ENCODE peak calls at places on chromosomes 12 and 14, in nine cellular contexts. P is NCI-H69, D is NCI-H460, R is BE2C, S is GM12865, X is foreskin keratinocyte, H is progenitor cell of endocrine pancreas, N is Karpas-422, T is EH. I is an unnamed sample.

GRCh38 chr12:119176267-119177055 is 2.3 kb upstream of the HSPB8 start:
- DNase-seq in H (no peak), T (peak; percentile 90), S (no peak), P (peak; percentile 87), N (no peak), X (peak; percentile 20), R (peak; percentile 68), D (peak; percentile 84), I (no peak)

GRCh38 chr14:83297361-83297760 is 1763.7 kb upstream of the SEL1L start:
- DNase-seq in D (no peak), T (no peak), H (no peak), X (no peak), N (no peak), P (no peak), R (no peak), S (no peak), I (no peak)

GRCh38 chr14:104820669-104821228 is 19.8 kb downstream of the ZBTB42 start:
- DNase-seq in N (no peak), S (no peak), H (no peak), R (peak; percentile 92), P (peak; percentile 49), T (peak; percentile 78), X (no peak), D (peak; percentile 74), I (no peak)

GRCh38 chr12:25960176-25960575 is 1.7 kb downstream of the RASSF8 start:
- DNase-seq in N (no peak), X (no peak), H (no peak), R (peak; percentile 23), P (no peak), S (no peak), T (peak; percentile 56), D (no peak), I (no peak)

GRCh38 chr14:65910108-65910507 is 497.6 kb downstream of the FUT8 start:
- DNase-seq in H (no peak), P (peak; percentile 76), D (no peak), N (no peak), T (peak; percentile 36), R (no peak), S (no peak), X (no peak), I (no peak)

GRCh38 chr14:65877187-65877586 is 464.7 kb downstream of the FUT8 start:
- DNase-seq in H (no peak), X (no peak), T (no peak), D (no peak), P (no peak), R (no peak), S (no peak), N (no peak), I (no peak)

GRCh38 chr14:105473677-105474477 is 744 bp upstream of the CRIP2 start:
- DNase-seq in X (no peak), H (peak; percentile 95), D (peak; percentile 72), N (peak; percentile 91), P (peak; percentile 99), T (peak; percentile 85), R (peak; percentile 97), S (no peak), I (no peak)

GRCh38 chr14:33796356-33796755 is 154.5 kb downstream of the EGLN3 start:
- DNase-seq in R (no peak), S (no peak), N (no peak), H (no peak), X (no peak), D (no peak), P (no peak), T (no peak), I (no peak)

GRCh38 chr12:66036317-66036716 is 94.2 kb downstream of the LLPH start:
- DNase-seq in R (no peak), S (no peak), H (no peak), T (peak; percentile 99), D (no peak), X (peak; percentile 88), P (no peak), N (no peak), I (no peak)

GRCh38 chr12:60231301-60231700 is 635.5 kb downstream of the SLC16A7 start:
- DNase-seq in S (no peak), H (no peak), T (no peak), X (no peak), R (no peak), N (no peak), P (no peak), D (no peak), I (no peak)

GRCh38 chr12:1916396-1917171 is 1.9 kb downstream of the CACNA2D4 start:
- DNase-seq in R (peak; percentile 83), S (no peak), H (no peak), X (no peak), T (no peak), N (no peak), P (peak; percentile 69), D (no peak), I (no peak)

GRCh38 chr14:82075566-82075965 is 541.9 kb upstream of the SEL1L start:
- DNase-seq in R (no peak), T (peak; percentile 2), N (peak; percentile 66), H (peak; percentile 77), P (no peak), X (no peak), D (peak; percentile 16), S (peak; percentile 17), I (no peak)

GRCh38 chr12:52280796-52281560 is 6.5 kb downstream of the KRT86 start:
- DNase-seq in H (no peak), R (no peak), T (peak; percentile 99), D (peak; percentile 100), X (peak; percentile 96), S (no peak), P (no peak), N (no peak), I (no peak)

GRCh38 chr12:7154042-7154441 is 23.9 kb downstream of the CLSTN3 start:
- DNase-seq in N (no peak), H (no peak), D (no peak), T (no peak), S (no peak), P (no peak), X (no peak), R (no peak), I (no peak)

GRCh38 chr14:79044894-79045624 is 874.9 kb downstream of the NRXN3 start:
- DNase-seq in T (peak; percentile 92), P (peak; percentile 99), H (no peak), X (peak; percentile 94), S (no peak), D (peak; percentile 2), R (no peak), N (no peak), I (no peak)

GRCh38 chr14:73740921-73741326 is 26.7 kb upstream of the PNMA1 start:
- DNase-seq in D (no peak), P (no peak), X (no peak), N (no peak), T (no peak), R (no peak), S (no peak), H (peak; percentile 58), I (no peak)

GRCh38 chr12:108975024-108975593 is 45.8 kb downstream of the SVOP start:
- DNase-seq in D (no peak), X (no peak), P (no peak), T (peak; percentile 4), N (no peak), R (no peak), S (no peak), H (no peak), I (no peak)

GRCh38 chr12:97177482-97177881 is 270.4 kb downstream of the NEDD1 start:
- DNase-seq in R (no peak), P (no peak), S (no peak), N (no peak), T (peak; percentile 20), D (no peak), H (no peak), X (no peak), I (no peak)

GRCh38 chr12:117390866-117391265 is 29.4 kb upstream of the NOS1 start:
- DNase-seq in X (no peak), P (no peak), N (no peak), S (no peak), H (no peak), R (no peak), T (no peak), D (no peak), I (no peak)

GRCh38 chr12:32390572-32391219 is 8.7 kb upstream of the FGD4 start:
- DNase-seq in S (no peak), X (peak; percentile 7), H (no peak), D (no peak), T (no peak), R (no peak), N (no peak), P (peak; percentile 98), I (no peak)

I was measured in GM12878.